ENCODE peak calls at places on chromosome 19, in ten cellular contexts. Q is left ventricle myocardium inferior; Y is PC-9; K is psoas muscle; T is CD4-positive, alpha-beta T cell; G is OCI-LY7; D is HFFc6; B is mesothelial cell of epicardium; W is mucosa of descending colon; M is ovary. R is an unnamed sample.

GRCh38 chr19:19490247-19490968 is 24.9 kb downstream of the TSSK6 start:
- DNase-seq in W (peak), Q (peak), B (no peak), Y (peak), K (peak), D (peak), M (peak), T (peak), G (peak), R (peak)

GRCh38 chr19:45769821-45770191 is 754 bp upstream of the SIX5 start:
- DNase-seq in Y (no peak), T (no peak), W (peak), D (no peak), G (peak), K (no peak), M (peak), Q (no peak), B (no peak), R (peak)

GRCh38 chr19:29117926-29118325 is 95.0 kb downstream of the UQCRFS1 start:
- DNase-seq in Y (no peak), K (no peak), T (no peak), D (no peak), B (no peak), Q (no peak), G (no peak), W (no peak), M (no peak), R (no peak)

GRCh38 chr19:7637374-7638256 is 705 bp downstream of the STXBP2 start:
- DNase-seq in K (peak), M (no peak), T (no peak), B (no peak), Y (peak), G (peak), Q (peak), D (no peak), W (peak), R (peak)

GRCh38 chr19:5125797-5126497 is 157.0 kb downstream of the KDM4B start:
- DNase-seq in T (no peak), Y (no peak), D (no peak), M (no peak), G (no peak), Q (no peak), W (no peak), K (no peak), B (no peak), R (peak)

GRCh38 chr19:3873151-3873550 is 4.3 kb upstream of the ZFR2 start:
- DNase-seq in G (no peak), T (no peak), M (no peak), K (no peak), Q (no peak), B (no peak), W (no peak), Y (no peak), D (no peak), R (no peak)

GRCh38 chr19:48216933-48217332 is 38.8 kb downstream of the CARD8 start:
- DNase-seq in W (no peak), G (no peak), M (no peak), B (no peak), K (no peak), D (no peak), Y (no peak), T (no peak), Q (no peak), R (no peak)

GRCh38 chr19:42199440-42200115 is 17.9 kb downstream of the DEDD2 start:
- DNase-seq in Y (no peak), M (no peak), G (peak), W (peak), T (no peak), K (peak), B (no peak), D (no peak), Q (peak), R (peak)

GRCh38 chr19:47623921-47624391 is 15.0 kb downstream of the BICRA start:
- DNase-seq in Y (no peak), K (no peak), M (no peak), B (no peak), T (no peak), Q (no peak), G (no peak), W (no peak), D (no peak), R (no peak)

GRCh38 chr19:4722671-4723464 is 774 bp downstream of the DPP9 start:
- DNase-seq in K (no peak), T (no peak), W (peak), Q (no peak), B (no peak), Y (no peak), G (peak), D (no peak), M (peak), R (peak)

GRCh38 chr19:4877753-4878490 is 10.5 kb upstream of the PLIN3 start:
- DNase-seq in G (peak), Q (peak), Y (no peak), W (no peak), D (no peak), M (no peak), B (no peak), T (no peak), K (peak), R (no peak)

GRCh38 chr19:6738726-6739389 is 622 bp upstream of the TRIP10 start:
- DNase-seq in Q (peak), G (peak), T (peak), W (peak), B (no peak), M (peak), D (no peak), K (peak), Y (peak), R (peak)

GRCh38 chr19:33465371-33465770 is 56.2 kb downstream of the PEPD start:
- DNase-seq in W (no peak), Q (no peak), K (no peak), B (no peak), M (no peak), T (peak), G (no peak), Y (no peak), D (no peak), R (no peak)

GRCh38 chr19:45526143-45526542 is 18.9 kb downstream of the VASP start:
- DNase-seq in D (peak), M (peak), K (peak), Q (peak), T (no peak), W (peak), B (no peak), Y (peak), G (peak), R (no peak)

GRCh38 chr19:42088471-42089190 is 12.7 kb downstream of the ZNF574 start:
- DNase-seq in Y (peak), G (no peak), T (no peak), M (no peak), W (no peak), B (no peak), K (no peak), Q (no peak), D (peak), R (no peak)

GRCh38 chr19:27765397-27765796 is 1447.6 kb downstream of the UQCRFS1 start:
- DNase-seq in M (no peak), G (no peak), Y (no peak), D (no peak), W (no peak), B (no peak), K (no peak), Q (no peak), T (no peak), R (no peak)

GRCh38 chr19:43594710-43595604 is 977 bp downstream of the IRGQ start:
- DNase-seq in G (peak), Y (peak), W (peak), Q (no peak), D (peak), M (peak), T (peak), K (peak), B (peak), R (peak)

GRCh38 chr19:313169-313987 is 22.2 kb upstream of the PLPP2 start:
- DNase-seq in K (no peak), T (no peak), M (no peak), Y (no peak), W (no peak), D (no peak), B (no peak), Q (no peak), G (no peak), R (no peak)

GRCh38 chr19:5827342-5827890 is 12.1 kb downstream of the FUT6 start:
- DNase-seq in T (no peak), W (peak), B (no peak), G (no peak), M (no peak), Q (no peak), D (no peak), Y (no peak), K (no peak), R (no peak)

GRCh38 chr19:6214881-6215541 is 64.8 kb downstream of the MLLT1 start:
- DNase-seq in T (no peak), B (no peak), Q (no peak), G (no peak), W (no peak), D (no peak), K (peak), M (peak), Y (no peak), R (no peak)

GRCh38 chr19:6677924-6678689 is 8.1 kb upstream of the TNFSF14 start:
- DNase-seq in K (no peak), Y (no peak), W (no peak), M (no peak), G (no peak), D (no peak), Q (no peak), B (no peak), T (peak), R (peak)

GRCh38 chr19:37007587-37008220 is 70.5 kb upstream of the ZNF420 start:
- DNase-seq in K (peak), Q (peak), D (no peak), Y (no peak), G (no peak), W (peak), B (no peak), M (peak), T (peak), R (peak)

GRCh38 chr19:1568320-1569019 is at the start of gene MEX3D:
- DNase-seq in G (peak), B (peak), K (peak), T (peak), Y (peak), Q (peak), D (no peak), M (peak), W (peak), R (peak)

GRCh38 chr19:6276447-6276846 is 3.3 kb downstream of the MLLT1 start:
- DNase-seq in K (peak), Q (peak), W (peak), G (no peak), B (no peak), D (peak), M (peak), Y (no peak), T (no peak), R (no peak)

GRCh38 chr19:14081797-14082674 is 3.5 kb downstream of the C19orf67 start:
- DNase-seq in W (peak), B (no peak), Y (no peak), G (no peak), T (no peak), Q (peak), K (peak), D (no peak), M (no peak), R (peak)

GRCh38 chr19:5949792-5950305 is 28.1 kb downstream of the RANBP3 start:
- DNase-seq in T (peak), Y (no peak), B (no peak), K (no peak), G (peak), W (no peak), Q (peak), D (no peak), M (no peak), R (peak)

GRCh38 chr19:32404213-32404938 is 1.2 kb upstream of the DPY19L3 start:
- DNase-seq in M (peak), Q (no peak), G (no peak), Y (no peak), D (no peak), W (peak), T (no peak), K (no peak), B (no peak), R (no peak)

GRCh38 chr19:35124098-35125060 is 8.8 kb downstream of the FXYD3 start:
- DNase-seq in D (peak), M (peak), G (peak), B (peak), K (peak), Q (peak), Y (peak), W (peak), T (peak), R (peak)

GRCh38 chr19:30011051-30011578 is 69.1 kb downstream of the URI1 start:
- DNase-seq in D (no peak), G (no peak), W (no peak), M (no peak), Q (no peak), T (no peak), B (no peak), K (no peak), Y (no peak), R (no peak)

GRCh38 chr19:5298502-5298901 is 42.1 kb downstream of the PTPRS start:
- DNase-seq in M (no peak), B (no peak), Q (no peak), G (no peak), K (no peak), D (no peak), W (no peak), T (no peak), Y (peak), R (no peak)

GRCh38 chr19:30229524-30230174 is 142.5 kb upstream of the ZNF536 start:
- DNase-seq in T (no peak), B (no peak), Q (no peak), Y (no peak), G (no peak), K (no peak), D (no peak), M (no peak), W (no peak), R (no peak)

GRCh38 chr19:24140099-24140498 is 53.1 kb downstream of the ZNF254 start:
- DNase-seq in Q (no peak), G (no peak), K (no peak), Y (peak), M (no peak), D (peak), W (no peak), T (no peak), B (no peak), R (no peak)

GRCh38 chr19:664913-665443 is 2.0 kb upstream of the RNF126 start:
- DNase-seq in M (peak), B (peak), G (peak), W (peak), K (peak), Y (peak), D (peak), T (peak), Q (peak), R (peak)

GRCh38 chr19:6556480-6556879 is 25.7 kb downstream of the TNFSF9 start:
- DNase-seq in K (no peak), B (no peak), G (no peak), D (no peak), Q (no peak), W (no peak), M (no peak), Y (no peak), T (no peak), R (peak)

GRCh38 chr19:11538232-11539036 is at the start of gene CNN1:
- DNase-seq in B (peak), T (no peak), D (no peak), M (peak), Q (peak), G (no peak), K (peak), Y (no peak), W (peak), R (peak)
- TF ChIP-seq CTCF in B (no peak), T (no peak), D (no peak), M (no peak), Q (no peak), G (no peak), K (no peak), Y (no peak), W (no peak), R (no peak)

GRCh38 chr19:55640577-55641375 is at the start of gene ZNF580:
- DNase-seq in G (peak), Q (peak), K (peak), D (peak), M (peak), T (peak), B (no peak), Y (peak), W (peak), R (peak)

GRCh38 chr19:55640043-55640576 is 692 bp upstream of the ZNF580 start:
- DNase-seq in Y (no peak), D (peak), G (peak), B (no peak), T (peak), K (peak), Q (peak), M (peak), W (peak), R (peak)

GRCh38 chr19:55637534-55637933 is 3.3 kb upstream of the ZNF580 start:
- DNase-seq in K (no peak), M (peak), Y (no peak), D (no peak), W (no peak), B (no peak), G (no peak), Q (no peak), T (no peak), R (no peak)

GRCh38 chr19:55636723-55637122 is 4.1 kb upstream of the ZNF580 start:
- DNase-seq in T (no peak), B (no peak), Q (no peak), W (no peak), Y (no peak), G (no peak), D (no peak), K (peak), M (no peak), R (no peak)

GRCh38 chr19:55638864-55639359 is 1.9 kb upstream of the ZNF580 start:
- DNase-seq in K (peak), B (no peak), M (peak), T (peak), G (peak), W (peak), Y (peak), D (peak), Q (no peak), R (peak)
- TF ChIP-seq CTCF in K (peak), B (no peak), M (no peak), T (peak), G (peak), W (no peak), Y (peak), D (peak), Q (peak), R (peak)

GRCh38 chr19:12937243-12938053 is 961 bp upstream of the CALR start:
- DNase-seq in Q (no peak), D (no peak), T (no peak), G (peak), Y (no peak), M (no peak), W (peak), K (peak), B (no peak), R (peak)
- TF ChIP-seq CTCF in Q (no peak), D (no peak), T (no peak), G (peak), Y (no peak), M (no peak), W (no peak), K (no peak), B (no peak), R (no peak)

DNA sequence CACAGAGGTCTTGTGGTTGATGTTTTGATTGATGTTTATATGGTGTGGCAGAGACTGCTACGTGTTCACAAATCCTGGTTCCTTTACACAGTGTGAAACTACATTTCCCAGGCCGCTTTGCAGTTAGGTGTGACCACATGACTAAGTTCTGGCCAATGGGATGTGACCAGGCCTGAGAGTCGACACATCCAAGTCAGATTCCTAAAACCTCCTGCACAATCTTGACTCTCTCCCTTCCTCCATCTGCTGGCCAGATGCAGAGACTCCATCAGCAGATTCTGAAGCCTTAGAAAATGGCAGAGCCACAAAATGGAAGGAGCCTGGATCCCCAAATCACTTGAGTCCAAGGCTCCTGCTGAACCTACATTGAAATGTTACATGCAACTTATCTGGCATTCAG is 12.6 kb downstream of the CD37 start:
- DNase-seq in Q (no peak), K (no peak), G (peak), B (no peak), D (peak), M (no peak), W (peak), T (no peak), Y (no peak), R (peak)
- TF ChIP-seq CTCF in Q (no peak), K (no peak), G (peak), B (no peak), D (peak), M (no peak), W (no peak), T (no peak), Y (peak), R (no peak)

DNA sequence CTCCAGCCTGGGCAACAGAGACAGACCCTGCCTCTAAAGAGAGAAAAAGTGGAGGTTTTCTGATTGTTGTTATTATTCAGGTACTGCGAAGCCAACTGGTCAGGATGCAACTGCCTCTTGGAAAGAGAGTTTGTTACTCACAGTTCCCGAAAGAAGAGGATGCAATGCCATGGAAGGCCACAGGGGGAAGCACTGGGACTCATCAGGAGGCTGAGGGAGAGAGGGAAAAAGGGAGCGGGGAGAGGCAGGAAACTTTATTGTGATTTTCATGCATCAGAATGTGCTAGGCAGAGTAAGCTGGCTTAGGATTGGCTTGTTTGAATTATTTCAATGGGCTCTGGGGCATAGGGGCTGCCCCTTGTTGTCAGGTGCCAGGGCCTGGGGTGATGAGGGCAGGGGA is 27.6 kb downstream of the MYO9B start:
- DNase-seq in G (no peak), D (peak), W (no peak), T (no peak), Q (no peak), B (no peak), K (no peak), Y (peak), M (no peak), R (peak)
- TF ChIP-seq CTCF in G (peak), D (peak), W (no peak), T (no peak), Q (peak), B (peak), K (peak), Y (peak), M (no peak), R (peak)

DNA sequence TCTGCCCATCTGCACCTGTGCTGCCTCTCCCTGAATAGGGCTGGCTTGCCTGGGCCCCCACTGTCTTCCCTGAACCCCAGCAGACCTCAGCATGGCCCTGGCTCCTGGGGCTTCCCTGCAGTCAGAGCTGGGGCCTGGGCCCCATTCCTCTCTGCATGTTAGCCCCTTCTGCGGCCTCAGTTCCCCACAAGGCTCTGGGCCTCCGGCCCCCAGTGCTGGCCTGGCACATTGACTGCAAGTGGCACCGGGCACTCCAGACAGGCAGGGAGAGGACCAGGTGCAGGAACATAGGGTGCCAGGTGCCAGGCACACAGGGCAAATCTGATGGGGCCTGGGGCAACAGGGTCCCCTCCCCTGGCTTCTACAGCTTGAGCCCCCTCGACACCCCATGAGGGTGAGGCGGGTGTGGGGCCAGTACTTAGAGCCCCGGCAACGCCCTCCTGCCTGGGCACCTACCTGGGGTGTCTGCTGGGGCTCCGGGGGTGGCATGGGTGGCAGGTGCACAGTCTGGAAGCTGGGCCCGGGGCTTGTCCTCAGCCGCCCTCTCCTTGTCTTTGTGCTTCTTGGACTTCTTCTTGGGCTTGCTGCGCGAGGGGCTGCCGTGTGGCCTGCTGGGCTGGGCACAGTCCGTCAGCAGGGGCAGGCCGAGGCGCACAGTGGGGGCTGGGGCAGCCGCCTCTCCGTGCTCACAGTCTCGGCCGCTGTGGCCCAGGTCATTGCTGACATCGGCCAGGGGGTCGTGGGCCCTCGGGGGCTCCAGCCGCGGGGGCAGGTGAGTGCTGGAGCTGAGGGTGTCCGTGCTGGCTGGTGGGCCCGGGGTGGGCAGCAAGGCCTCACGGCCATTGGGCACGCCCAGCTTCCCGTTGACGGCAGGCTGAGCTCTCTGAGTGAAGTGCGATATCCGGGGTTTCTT is 12.3 kb upstream of the ISYNA1 start:
- DNase-seq in W (no peak), Y (no peak), T (no peak), D (no peak), Q (no peak), M (no peak), K (peak), B (no peak), G (no peak), R (no peak)
- TF ChIP-seq CTCF in W (no peak), Y (no peak), T (no peak), D (no peak), Q (no peak), M (no peak), K (no peak), B (no peak), G (no peak), R (no peak)